ENCODE peak calls at places on chromosomes 5 and 9, in six cellular contexts. K is CD14-positive monocyte, H is uterus, N is IMR-90, E is cardiac muscle cell, X is mammary epithelial cell. O is an unnamed sample.

GRCh38 chr5:40223884-40224402 is 455.8 kb upstream of the PTGER4 start:
- DNase-seq in K (no peak), N (peak), X (peak), H (no peak), E (no peak), O (no peak)

GRCh38 chr5:158409507-158409906 is 550.6 kb upstream of the CLINT1 start:
- DNase-seq in X (no peak), N (no peak), H (no peak), E (no peak), K (no peak), O (no peak)

GRCh38 chr5:173968154-173968553 is 20.8 kb upstream of the C5orf47 start:
- DNase-seq in K (no peak), E (no peak), H (no peak), X (no peak), N (no peak), O (no peak)

GRCh38 chr9:123480096-123480495 is 124.1 kb downstream of the CRB2 start:
- DNase-seq in K (no peak), E (no peak), H (no peak), X (no peak), N (no peak), O (no peak)

GRCh38 chr5:57493034-57493433 is 10.4 kb upstream of the ACTBL2 start:
- DNase-seq in K (no peak), X (no peak), H (no peak), E (peak), N (no peak), O (no peak)

GRCh38 chr9:20988916-20989315 is 42.5 kb downstream of the HACD4 start:
- DNase-seq in K (no peak), H (no peak), E (peak), N (peak), X (no peak), O (no peak)

GRCh38 chr5:1343931-1344901 is 683 bp downstream of the CLPTM1L start:
- DNase-seq in E (peak), N (peak), X (peak), K (no peak), H (peak), O (peak)

GRCh38 chr5:166602271-166602670 is 1689.2 kb upstream of the WWC1 start:
- DNase-seq in H (no peak), N (no peak), K (no peak), X (no peak), E (peak), O (no peak)

GRCh38 chr5:20570486-20570885 is 582.5 kb upstream of the CDH18 start:
- DNase-seq in K (no peak), X (peak), E (no peak), H (no peak), N (no peak), O (no peak)

GRCh38 chr5:150783422-150783928 is 4.9 kb downstream of the SMIM3 start:
- DNase-seq in N (peak), X (peak), E (peak), K (peak), H (peak), O (no peak)

GRCh38 chr9:129757045-129757444 is 4.2 kb upstream of the PTGES start:
- DNase-seq in K (peak), X (no peak), H (no peak), E (no peak), N (no peak), O (no peak)

GRCh38 chr9:91720746-91721705 is 229.0 kb downstream of the ROR2 start:
- DNase-seq in X (no peak), N (no peak), K (no peak), H (peak), E (no peak), O (peak)

GRCh38 chr5:179817071-179817840 is 3.4 kb upstream of the SQSTM1 start:
- DNase-seq in E (no peak), H (no peak), K (peak), X (no peak), N (no peak), O (no peak)

GRCh38 chr9:121266906-121267650 is 884 bp upstream of the GSN start:
- DNase-seq in K (no peak), X (no peak), N (no peak), E (no peak), H (peak), O (no peak)

GRCh38 chr5:98934581-98934980 is 5.8 kb upstream of the CHD1 start:
- DNase-seq in X (peak), H (no peak), N (peak), K (no peak), E (peak), O (no peak)

GRCh38 chr9:104386020-104386419 is 118.0 kb upstream of the OR13F1 start:
- DNase-seq in X (no peak), H (no peak), K (no peak), E (no peak), N (no peak), O (no peak)
- TF ChIP-seq CTCF in X (no peak), H (no peak), K (no peak), E (no peak), N (no peak), O (no peak)

DNA sequence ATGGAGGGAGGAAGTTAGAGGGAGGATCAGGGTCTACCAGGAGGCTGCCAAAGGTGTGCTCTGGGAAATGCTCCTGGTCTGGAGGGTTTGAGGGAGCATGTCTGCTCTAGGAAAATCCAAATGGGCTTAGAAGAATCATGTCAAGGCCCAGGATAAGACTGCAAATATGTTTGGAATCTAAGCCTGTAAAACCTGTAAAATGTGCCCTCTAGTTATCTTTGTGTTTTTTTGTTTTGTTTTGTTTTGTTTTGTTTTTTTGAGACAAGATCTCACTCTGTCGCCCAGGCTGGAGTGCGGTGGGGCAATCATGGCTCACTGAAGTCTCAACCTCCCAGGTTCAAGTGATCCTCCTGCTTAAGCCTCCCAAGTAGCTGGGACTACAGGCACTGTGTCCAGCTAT is 135.4 kb downstream of the FGF1 start:
- DNase-seq in X (no peak), K (no peak), E (no peak), H (no peak), N (no peak), O (no peak)
- TF ChIP-seq CTCF in X (no peak), K (no peak), E (no peak), H (no peak), N (no peak), O (no peak)

GRCh38 chr5:93741136-93741811 is at the start of gene POU5F2:
- DNase-seq in N (no peak), E (no peak), H (no peak), X (no peak), K (no peak), O (no peak)
- TF ChIP-seq CTCF in N (no peak), E (no peak), H (no peak), X (no peak), K (no peak), O (no peak)

GRCh38 chr9:136267261-136268111 is 21.9 kb upstream of the QSOX2 start:
- DNase-seq in X (peak), E (peak), H (peak), N (peak), K (peak), O (peak)
- TF ChIP-seq CTCF in X (no peak), E (peak), H (peak), N (peak), K (peak), O (no peak)

GRCh38 chr5:72465068-72465467 is 42.1 kb downstream of the ZNF366 start:
- DNase-seq in E (no peak), X (no peak), N (no peak), H (no peak), K (no peak), O (no peak)

GRCh38 chr5:72460413-72460812 is 46.8 kb downstream of the ZNF366 start:
- DNase-seq in E (no peak), N (no peak), K (no peak), H (no peak), X (no peak), O (no peak)

GRCh38 chr5:72465601-72466563 is 41.3 kb downstream of the ZNF366 start:
- DNase-seq in H (no peak), K (no peak), E (peak), X (peak), N (peak), O (no peak)

GRCh38 chr5:72464071-72464470 is 43.1 kb downstream of the ZNF366 start:
- DNase-seq in X (no peak), H (no peak), K (no peak), N (no peak), E (peak), O (no peak)

DNA sequence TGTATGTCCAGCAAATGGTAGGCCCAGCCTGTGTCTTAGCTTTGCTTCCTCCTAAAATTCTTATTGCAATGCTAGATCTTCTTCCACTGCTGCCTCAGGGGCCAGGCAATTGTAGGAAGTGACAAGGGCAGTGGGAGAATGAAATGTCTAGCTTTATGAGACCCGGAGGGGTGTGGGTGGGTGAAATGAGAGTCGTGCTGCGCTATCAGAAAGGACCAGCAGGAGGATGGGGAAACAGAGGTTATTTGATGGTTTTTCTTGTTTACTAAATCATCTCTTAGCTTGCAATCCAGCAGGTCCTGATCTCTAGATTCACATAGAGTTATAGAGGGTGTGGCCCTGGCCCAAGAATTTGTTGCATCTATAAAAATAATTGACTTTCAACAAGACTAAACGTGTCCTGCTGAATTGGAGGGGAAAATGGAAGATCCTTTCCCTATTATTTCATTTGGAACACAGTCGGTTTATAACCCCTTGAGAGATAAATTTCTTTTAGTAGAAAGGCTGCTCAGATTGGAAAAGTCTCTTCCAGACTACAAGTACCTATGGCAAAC is 43.6 kb downstream of the ZNF366 start:
- DNase-seq in N (no peak), H (no peak), K (no peak), E (no peak), X (no peak), O (no peak)
- TF ChIP-seq CTCF in N (no peak), H (no peak), K (no peak), E (peak), X (no peak), O (no peak)

GRCh38 chr5:14695152-14695551 is 30.6 kb downstream of the OTULIN start:
- DNase-seq in K (no peak), E (no peak), H (no peak), N (no peak), X (no peak), O (no peak)

GRCh38 chr5:14696851-14697250 is 32.3 kb downstream of the OTULIN start:
- DNase-seq in K (no peak), H (no peak), N (no peak), X (no peak), E (no peak), O (no peak)

GRCh38 chr5:14698495-14698894 is 34.0 kb downstream of the OTULIN start:
- DNase-seq in H (no peak), N (no peak), E (no peak), X (no peak), K (no peak), O (no peak)

GRCh38 chr5:14696057-14696456 is 31.5 kb downstream of the OTULIN start:
- DNase-seq in E (no peak), X (no peak), N (peak), H (no peak), K (no peak), O (no peak)

DNA sequence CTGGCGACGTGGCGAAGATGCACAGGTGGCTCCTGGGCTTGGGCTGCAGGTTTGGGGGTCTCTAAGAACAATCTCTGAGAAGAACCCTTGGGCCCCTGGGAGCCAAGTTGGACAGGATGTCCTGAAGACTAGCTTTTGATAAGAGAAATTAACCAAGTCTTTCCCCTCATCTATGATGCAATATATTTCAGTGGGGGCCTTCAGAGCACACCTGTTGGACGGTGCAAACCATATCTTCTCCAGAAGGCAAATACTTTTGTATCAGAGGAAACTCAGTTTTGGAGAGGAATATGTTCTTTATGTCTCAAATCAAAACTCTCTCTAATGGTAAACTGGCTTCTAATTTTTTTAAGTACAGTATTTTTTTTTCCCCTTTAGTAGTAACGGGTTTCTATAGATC is 28.6 kb downstream of the OTULIN start:
- DNase-seq in N (no peak), K (no peak), X (no peak), E (no peak), H (no peak), O (no peak)
- TF ChIP-seq CTCF in N (no peak), K (no peak), X (no peak), E (no peak), H (no peak), O (no peak)

O was measured in endothelial cell.